ENCODE peak calls at places on chromosome 12, in seven cellular contexts. S is coronary artery; D is T-helper 9 cell; A is tibial nerve; U is CD8-positive, alpha-beta memory T cell; K is A673; J is activated T-cell treated with anti-CD3 and anti-CD28 coated beads for 4 hours. C is an unnamed sample.

GRCh38 chr12:14153803-14154202 is 172.4 kb upstream of the GRIN2B start:
- DNase-seq in J (no peak), U (no peak), D (no peak), S (no peak), K (no peak), A (no peak), C (no peak)

GRCh38 chr12:47085815-47086252 is 6.1 kb upstream of the AMIGO2 start:
- DNase-seq in J (peak), D (peak), K (peak), A (no peak), S (no peak), U (peak), C (peak)

GRCh38 chr12:46187023-46187422 is 81.8 kb downstream of the SLC38A1 start:
- DNase-seq in A (peak), S (no peak), J (no peak), D (no peak), U (no peak), K (peak), C (no peak)

GRCh38 chr12:49089831-49090773 is 4.5 kb downstream of the DHH start:
- DNase-seq in K (peak), D (peak), J (no peak), S (no peak), U (no peak), A (no peak), C (peak)

GRCh38 chr12:1590083-1590979 is 4.0 kb downstream of the FBXL14 start:
- DNase-seq in K (no peak), S (no peak), U (no peak), J (no peak), D (no peak), A (no peak), C (no peak)

GRCh38 chr12:102454330-102454729 is 26.0 kb downstream of the IGF1 start:
- DNase-seq in U (no peak), K (no peak), J (no peak), A (no peak), D (no peak), S (no peak), C (no peak)

GRCh38 chr12:131511391-131511802 is 199.5 kb upstream of the SFSWAP start:
- DNase-seq in A (no peak), D (no peak), J (peak), U (peak), S (no peak), K (peak), C (peak)

GRCh38 chr12:34406228-34406995 is 384.1 kb downstream of the ALG10 start:
- DNase-seq in A (peak), U (no peak), J (no peak), S (peak), D (no peak), K (no peak), C (peak)

GRCh38 chr12:88185988-88186387 is 43.9 kb downstream of the TMTC3 start:
- DNase-seq in J (no peak), K (peak), D (no peak), U (no peak), S (no peak), A (no peak), C (no peak)

GRCh38 chr12:123445388-123446344 is 9.2 kb upstream of the RILPL2 start:
- DNase-seq in K (no peak), D (no peak), A (no peak), J (no peak), U (no peak), S (peak), C (no peak)

GRCh38 chr12:50786498-50787231 is 22.8 kb downstream of the ATF1 start:
- DNase-seq in S (no peak), K (no peak), A (no peak), J (no peak), D (no peak), U (no peak), C (no peak)

GRCh38 chr12:90757957-90758356 is 197.0 kb downstream of the CCER1 start:
- DNase-seq in D (no peak), S (no peak), K (no peak), J (no peak), A (no peak), U (no peak), C (no peak)

GRCh38 chr12:93429852-93430251 is 11.9 kb downstream of the UBE2N start:
- DNase-seq in U (no peak), J (no peak), A (no peak), D (no peak), S (no peak), K (no peak), C (no peak)

GRCh38 chr12:93390025-93390424 is 12.3 kb downstream of the NUDT4 start:
- DNase-seq in S (no peak), K (no peak), J (no peak), A (no peak), D (no peak), U (no peak), C (no peak)

GRCh38 chr12:111428728-111429175 is 23.0 kb downstream of the SH2B3 start:
- DNase-seq in S (no peak), A (no peak), K (no peak), J (no peak), U (no peak), D (no peak), C (no peak)